ENCODE peak calls at places on chromosome 13, in nine cellular contexts. Q, O, K, W, E, I, C, D and Z are unnamed samples.
A peak's percentile ranks its signal among the peaks of the same experiment; 100 is the strongest.

GRCh38 chr13:77002590-77003190 is 10.8 kb downstream of the CLN5 start:
- DNase-seq in Q (peak; percentile 45), O (peak; percentile 59), K (no peak), W (no peak), E (no peak), I (no peak), C (no peak), D (no peak), Z (peak; percentile 50)

GRCh38 chr13:43880930-43881329 is 1.2 kb downstream of the LACC1 start:
- DNase-seq in Q (no peak), O (no peak), K (no peak), W (no peak), E (no peak), I (no peak), C (no peak), D (no peak), Z (peak; percentile 5)

GRCh38 chr13:78382946-78383542 is 220.3 kb downstream of the POU4F1 start:
- DNase-seq in Q (no peak), O (no peak), K (no peak), W (no peak), E (no peak), I (no peak), C (peak; percentile 21), D (no peak), Z (no peak)

GRCh38 chr13:106700007-106700950 is 132.3 kb upstream of the ARGLU1 start:
- DNase-seq in Q (no peak), O (no peak), K (no peak), W (no peak), E (no peak), I (no peak), C (no peak), D (no peak), Z (no peak)

GRCh38 chr13:48009298-48009697 is 8.2 kb upstream of the SUCLA2 start:
- DNase-seq in Q (peak; percentile 59), O (peak; percentile 77), K (no peak), W (peak; percentile 28), E (no peak), I (no peak), C (peak; percentile 48), D (no peak), Z (peak; percentile 90)

GRCh38 chr13:112826565-112826964 is 136.7 kb downstream of the ATP11A start:
- DNase-seq in Q (no peak), O (no peak), K (no peak), W (no peak), E (no peak), I (no peak), C (no peak), D (no peak), Z (no peak)

GRCh38 chr13:48255090-48255489 is 22.1 kb downstream of the ITM2B start:
- DNase-seq in Q (no peak), O (no peak), K (no peak), W (no peak), E (no peak), I (no peak), C (no peak), D (no peak), Z (no peak)

GRCh38 chr13:48578516-48579166 is 45.8 kb upstream of the RCBTB2 start:
- DNase-seq in Q (no peak), O (no peak), K (no peak), W (no peak), E (no peak), I (no peak), C (no peak), D (no peak), Z (peak; percentile 20)

GRCh38 chr13:76764429-76764828 is 121.8 kb downstream of the KCTD12 start:
- DNase-seq in Q (no peak), O (peak; percentile 10), K (peak; percentile 66), W (peak; percentile 46), E (no peak), I (peak; percentile 54), C (peak; percentile 46), D (no peak), Z (peak; percentile 35)

GRCh38 chr13:99275093-99275469 is 16.9 kb upstream of the GPR18 start:
- DNase-seq in Q (peak; percentile 69), O (peak; percentile 79), K (no peak), W (peak; percentile 69), E (no peak), I (no peak), C (peak; percentile 68), D (no peak), Z (peak; percentile 13)

GRCh38 chr13:102854675-102855074 is 8.8 kb downstream of the ERCC5 start:
- DNase-seq in Q (no peak), O (no peak), K (no peak), W (no peak), E (no peak), I (no peak), C (no peak), D (no peak), Z (no peak)

GRCh38 chr13:100019780-100020356 is 38.3 kb downstream of the ZIC2 start:
- DNase-seq in Q (no peak), O (no peak), K (no peak), W (no peak), E (no peak), I (no peak), C (no peak), D (no peak), Z (no peak)

GRCh38 chr13:98874029-98874397 is 103.9 kb downstream of the DOCK9 start:
- DNase-seq in Q (no peak), O (no peak), K (no peak), W (no peak), E (no peak), I (no peak), C (no peak), D (no peak), Z (no peak)

GRCh38 chr13:24212674-24213073 is 52.2 kb downstream of the SPATA13 start:
- DNase-seq in Q (no peak), O (no peak), K (no peak), W (no peak), E (no peak), I (no peak), C (no peak), D (no peak), Z (no peak)

GRCh38 chr13:113288880-113289279 is 8.2 kb upstream of the LAMP1 start:
- DNase-seq in Q (no peak), O (peak; percentile 23), K (no peak), W (no peak), E (no peak), I (no peak), C (no peak), D (no peak), Z (peak; percentile 73)

GRCh38 chr13:50291611-50292010 is 276.4 kb downstream of the KCNRG start:
- DNase-seq in Q (no peak), O (peak; percentile 28), K (no peak), W (no peak), E (no peak), I (no peak), C (no peak), D (no peak), Z (peak; percentile 10)